ENCODE peak calls at places on chromosome 3, in seven cellular contexts. R is right cardiac atrium; L is naive thymus-derived CD4-positive, alpha-beta T cell; W is HCT116; X is upper lobe of left lung; C is lower lobe of right lung; D is body of pancreas. Q is an unnamed sample. For H3K4me1, the result is how much of the 10 kb centered on the place peaks cover.

GRCh38 chr3:32278714-32279113 is 40.2 kb downstream of the CMTM8 start:
- DNase-seq in R (no peak), L (no peak), W (no peak), X (no peak), C (no peak), D (no peak), Q (no peak)

GRCh38 chr3:40476478-40477470 is at the start of gene ZNF619:
- DNase-seq in R (peak), L (peak), W (peak), X (peak), C (peak), D (peak), Q (peak)

GRCh38 chr3:90092994-90093393 is 985.6 kb downstream of the EPHA3 start:
- DNase-seq in R (no peak), L (no peak), W (no peak), X (no peak), C (no peak), D (no peak), Q (no peak)

GRCh38 chr3:150956376-150956775 is 16.2 kb downstream of the CLRN1 start:
- DNase-seq in R (no peak), L (no peak), W (no peak), X (no peak), C (no peak), D (no peak), Q (no peak)

GRCh38 chr3:8320711-8321458 is 180.7 kb upstream of the LMCD1 start:
- DNase-seq in R (no peak), L (no peak), W (no peak), X (no peak), C (no peak), D (no peak), Q (no peak)

GRCh38 chr3:72044231-72044935 is 259.4 kb upstream of the PROK2 start:
- DNase-seq in R (no peak), L (no peak), W (no peak), X (no peak), C (no peak), D (no peak), Q (no peak)

GRCh38 chr3:50422153-50422552 is 62.8 kb upstream of the TMEM115 start:
- DNase-seq in R (no peak), L (no peak), W (no peak), X (no peak), C (no peak), D (no peak), Q (no peak)

GRCh38 chr3:178907081-178907480 is 164.5 kb downstream of the ZMAT3 start:
- DNase-seq in R (no peak), L (no peak), W (no peak), X (no peak), C (no peak), D (no peak), Q (no peak)

GRCh38 chr3:124372784-124373183 is 357.5 kb upstream of the UMPS start:
- DNase-seq in R (no peak), L (no peak), W (no peak), X (no peak), C (no peak), D (no peak), Q (no peak)

GRCh38 chr3:113617726-113618125 is 78.7 kb downstream of the USF3 start:
- DNase-seq in R (no peak), L (no peak), W (no peak), X (no peak), C (no peak), D (no peak), Q (no peak)

GRCh38 chr3:37712387-37712786 is 149.3 kb upstream of the CTDSPL start:
- DNase-seq in R (no peak), L (no peak), W (no peak), X (no peak), C (no peak), D (no peak), Q (no peak)

GRCh38 chr3:115072265-115073008 is 74.7 kb downstream of the ZBTB20 start:
- DNase-seq in R (no peak), L (no peak), W (peak), X (no peak), C (no peak), D (no peak), Q (no peak)

GRCh38 chr3:189903562-189904250 is 217.0 kb downstream of the P3H2 start:
- DNase-seq in R (no peak), L (no peak), W (no peak), X (no peak), C (no peak), D (no peak), Q (no peak)

GRCh38 chr3:31667582-31667981 is 134.9 kb downstream of the STT3B start:
- DNase-seq in R (no peak), L (no peak), W (no peak), X (no peak), C (no peak), D (no peak), Q (no peak)

GRCh38 chr3:134002326-134002725 is 27.4 kb downstream of the SLCO2A1 start:
- DNase-seq in R (no peak), L (no peak), W (no peak), X (no peak), C (no peak), D (no peak), Q (no peak)

GRCh38 chr3:171327441-171328174 is 132.6 kb downstream of the TNIK start:
- DNase-seq in R (no peak), L (no peak), W (no peak), X (no peak), C (no peak), D (no peak), Q (no peak)

GRCh38 chr3:21682231-21682630 is 68.8 kb downstream of the ZNF385D start:
- DNase-seq in R (no peak), L (no peak), W (no peak), X (no peak), C (no peak), D (no peak), Q (no peak)

GRCh38 chr3:106229495-106230278 is 360.9 kb upstream of the CBLB start:
- DNase-seq in R (no peak), L (no peak), W (no peak), X (no peak), C (no peak), D (no peak), Q (no peak)

GRCh38 chr3:102183623-102184022 is 251.2 kb upstream of the ZPLD1 start:
- DNase-seq in R (no peak), L (no peak), W (no peak), X (no peak), C (no peak), D (no peak), Q (no peak)

GRCh38 chr3:117131259-117131658 is 421.7 kb downstream of the TUSC7 start:
- DNase-seq in R (peak), L (no peak), W (no peak), X (peak), C (peak), D (no peak), Q (no peak)

GRCh38 chr3:174229916-174230315 is 629.2 kb upstream of the NAALADL2 start:
- DNase-seq in R (no peak), L (no peak), W (no peak), X (no peak), C (no peak), D (no peak), Q (no peak)

GRCh38 chr3:163632677-163633076 is 1445.6 kb downstream of the SI start:
- DNase-seq in R (no peak), L (no peak), W (no peak), X (no peak), C (no peak), D (no peak), Q (no peak)

GRCh38 chr3:171348121-171348520 is 112.1 kb downstream of the TNIK start:
- DNase-seq in R (no peak), L (no peak), W (no peak), X (no peak), C (no peak), D (no peak), Q (no peak)

GRCh38 chr3:141368062-141368924 is at the start of gene ZBTB38:
- DNase-seq in R (peak), L (no peak), W (peak), X (peak), C (peak), D (peak), Q (peak)

GRCh38 chr3:132229641-132230040 is 87.6 kb upstream of the ACP3 start:
- DNase-seq in R (no peak), L (no peak), W (no peak), X (no peak), C (no peak), D (no peak), Q (no peak)

GRCh38 chr3:126156468-126156867 is 23.9 kb downstream of the ALDH1L1 start:
- DNase-seq in R (no peak), L (no peak), W (no peak), X (peak), C (peak), D (peak), Q (peak)

GRCh38 chr3:50126287-50127211 is 28.6 kb upstream of the SEMA3F start:
- DNase-seq in R (no peak), L (no peak), W (no peak), X (no peak), C (peak), D (peak), Q (no peak)

GRCh38 chr3:149641011-149641728 is 16.7 kb downstream of the WWTR1 start:
- DNase-seq in R (no peak), L (no peak), W (no peak), X (no peak), C (no peak), D (no peak), Q (no peak)

GRCh38 chr3:69568458-69568857 is 170.8 kb upstream of the MITF start:
- DNase-seq in R (no peak), L (no peak), W (no peak), X (no peak), C (no peak), D (no peak), Q (no peak)

GRCh38 chr3:46860381-46861292 is 2.6 kb downstream of the MYL3 start:
- DNase-seq in R (peak), L (no peak), W (no peak), X (peak), C (peak), D (peak), Q (no peak)

GRCh38 chr3:12752803-12753202 is 6.3 kb downstream of the TMEM40 start:
- DNase-seq in R (no peak), L (no peak), W (no peak), X (no peak), C (no peak), D (no peak), Q (no peak)

GRCh38 chr3:148178508-148178907 is 519.2 kb upstream of the AGTR1 start:
- DNase-seq in R (no peak), L (no peak), W (no peak), X (no peak), C (no peak), D (no peak), Q (no peak)

GRCh38 chr3:172711457-172711800 is 562 bp upstream of the NCEH1 start:
- DNase-seq in R (no peak), L (no peak), W (no peak), X (no peak), C (no peak), D (peak), Q (no peak)

GRCh38 chr3:27717200-27717852 is 4.8 kb downstream of the EOMES start:
- DNase-seq in R (no peak), L (no peak), W (no peak), X (no peak), C (no peak), D (no peak), Q (no peak)

GRCh38 chr3:131107637-131108433 is 81.2 kb downstream of the NEK11 start:
- DNase-seq in R (no peak), L (no peak), W (no peak), X (no peak), C (no peak), D (no peak), Q (no peak)

GRCh38 chr3:141524988-141525387 is 38.2 kb downstream of the RASA2 start:
- DNase-seq in R (no peak), L (no peak), W (no peak), X (no peak), C (no peak), D (no peak), Q (no peak)

GRCh38 chr3:87350367-87351199 is 74.2 kb upstream of the POU1F1 start:
- DNase-seq in R (no peak), L (no peak), W (peak), X (no peak), C (no peak), D (peak), Q (peak)

GRCh38 chr3:50978991-50979667 is 304.4 kb downstream of the DOCK3 start:
- DNase-seq in R (no peak), L (no peak), W (no peak), X (no peak), C (no peak), D (no peak), Q (no peak)

GRCh38 chr3:12922299-12922698 is 80.9 kb upstream of the RPL32 start:
- DNase-seq in R (no peak), L (no peak), W (no peak), X (no peak), C (no peak), D (no peak), Q (no peak)

GRCh38 chr3:157981819-157982218 is 124.4 kb downstream of the SHOX2 start:
- DNase-seq in R (no peak), L (no peak), W (no peak), X (no peak), C (no peak), D (no peak), Q (no peak)

GRCh38 chr3:98966434-98966833 is 64.9 kb upstream of the DCBLD2 start:
- DNase-seq in R (no peak), L (no peak), W (peak), X (no peak), C (no peak), D (no peak), Q (no peak)
- H3K4me1 ChIP-seq in R (under half), L (under half), W (half or more), X (under half), C (under half), D (under half), Q (under half)

DNA sequence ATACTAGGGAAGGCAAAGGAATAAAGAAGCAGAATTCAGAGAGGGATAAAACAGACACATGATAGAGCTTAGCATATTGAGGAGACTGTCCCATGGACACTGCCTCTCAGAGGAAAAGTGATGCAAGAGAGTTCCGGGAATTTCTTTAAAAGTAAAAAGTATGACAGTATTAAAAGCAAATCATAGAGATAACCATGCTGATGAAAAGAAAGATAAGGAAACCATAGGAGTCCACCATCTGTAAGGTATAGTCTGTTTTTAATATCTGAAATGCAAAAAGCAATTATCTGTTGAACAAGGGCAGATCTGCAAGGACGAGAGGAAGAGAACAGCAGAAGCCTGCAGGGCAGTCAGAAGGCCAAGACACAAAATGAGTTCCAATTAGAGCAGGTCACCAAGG is 495.9 kb upstream of the GOLIM4 start:
- DNase-seq in R (no peak), L (no peak), W (no peak), X (no peak), C (no peak), D (no peak), Q (no peak)
- H3K4me1 ChIP-seq in R (under half), L (under half), W (under half), X (under half), C (under half), D (under half), Q (under half)

GRCh38 chr3:53151870-53152269 is 9.1 kb upstream of the PRKCD start:
- DNase-seq in R (no peak), L (no peak), W (no peak), X (peak), C (peak), D (no peak), Q (no peak)

GRCh38 chr3:53151465-53151864 is 9.5 kb upstream of the PRKCD start:
- DNase-seq in R (no peak), L (no peak), W (no peak), X (no peak), C (no peak), D (no peak), Q (no peak)

GRCh38 chr3:53153914-53154434 is 7.0 kb upstream of the PRKCD start:
- DNase-seq in R (peak), L (no peak), W (no peak), X (no peak), C (peak), D (no peak), Q (no peak)

GRCh38 chr3:53153267-53153823 is 7.7 kb upstream of the PRKCD start:
- DNase-seq in R (peak), L (no peak), W (no peak), X (no peak), C (peak), D (no peak), Q (no peak)

DNA sequence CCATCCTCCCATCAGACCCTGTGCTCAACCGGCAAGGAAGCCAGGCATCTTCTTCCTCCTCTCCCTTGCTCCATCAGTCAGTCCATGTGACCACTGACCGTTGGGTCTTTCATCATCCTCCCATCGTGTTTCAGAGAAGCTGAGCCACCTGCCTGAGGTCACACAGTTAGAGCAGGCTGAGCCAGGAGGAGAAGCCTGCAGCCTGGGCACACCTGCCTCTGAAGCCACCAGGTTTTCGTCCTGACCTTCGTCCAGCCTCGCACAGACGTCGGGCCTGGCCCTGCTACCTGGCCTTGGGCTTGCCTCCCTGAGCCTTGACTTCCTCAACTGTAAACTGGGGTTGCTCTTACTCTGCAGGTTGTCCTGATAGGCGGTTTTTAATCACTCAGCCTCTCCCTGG is 8.7 kb upstream of the PRKCD start:
- DNase-seq in R (no peak), L (no peak), W (no peak), X (peak), C (peak), D (no peak), Q (no peak)
- H3K4me1 ChIP-seq in R (under half), L (under half), W (under half), X (half or more), C (half or more), D (half or more), Q (under half)

DNA sequence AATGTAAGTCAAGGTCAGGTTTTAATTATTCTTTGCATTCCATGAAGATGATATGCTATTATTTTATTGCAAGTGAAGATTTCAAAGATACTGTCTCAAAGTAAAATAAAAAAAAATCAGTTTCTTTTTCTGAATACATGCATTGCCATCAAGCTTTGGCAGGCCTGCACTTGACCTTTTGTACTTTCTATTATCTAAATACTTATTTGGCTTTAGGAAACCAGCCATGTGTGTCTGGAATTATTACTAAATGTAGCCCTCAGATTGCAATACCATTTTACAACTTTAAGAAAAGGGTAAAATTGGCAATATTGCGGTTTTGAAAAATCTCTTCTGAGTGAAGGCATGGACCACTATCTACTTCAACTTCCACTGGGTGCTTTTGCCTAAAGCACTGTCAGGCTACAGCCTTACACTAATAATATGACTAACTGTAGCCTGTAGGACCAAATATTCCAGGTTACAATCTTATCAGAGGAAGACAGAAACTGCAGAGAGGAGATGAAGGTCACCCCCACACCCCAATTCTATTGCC is 349.4 kb upstream of the DCBLD2 start:
- DNase-seq in R (no peak), L (no peak), W (no peak), X (no peak), C (no peak), D (no peak), Q (no peak)
- H3K4me1 ChIP-seq in R (under half), L (under half), W (under half), X (under half), C (under half), D (under half), Q (under half)